ENCODE peak calls at places on chromosomes 4 and X, in five cellular contexts. H is H1, U is mesendoderm, W is IMR-90, R is H9. P is an unnamed sample.

GRCh38 chr4:131006388-131006787 is 1910.4 kb downstream of the C4orf33 start:
- DNase-seq in R (no peak), H (no peak), W (no peak), U (peak), P (no peak)

GRCh38 chr4:188722911-188723310 is 583.7 kb downstream of the TRIML1 start:
- DNase-seq in U (no peak), R (no peak), H (no peak), W (peak), P (no peak)

GRCh38 chr4:157165935-157166334 is 54.6 kb upstream of the GRIA2 start:
- DNase-seq in R (no peak), H (no peak), W (no peak), U (no peak), P (no peak)

GRCh38 chr4:67198757-67199156 is 346.5 kb downstream of the CENPC start:
- DNase-seq in W (no peak), H (no peak), R (peak), U (peak), P (no peak)

GRCh38 chrX:129262912-129263311 is 260.4 kb downstream of the SMARCA1 start:
- DNase-seq in U (peak), W (no peak), R (no peak), H (no peak), P (no peak)

GRCh38 chrX:3346436-3347329 is at the start of gene MXRA5:
- DNase-seq in U (peak), R (peak), H (peak), W (peak), P (peak)

GRCh38 chr4:24836843-24837242 is 41.5 kb downstream of the SOD3 start:
- DNase-seq in R (no peak), U (no peak), W (no peak), H (no peak), P (no peak)

GRCh38 chr4:30950737-30951136 is 230.6 kb downstream of the PCDH7 start:
- DNase-seq in W (no peak), H (no peak), R (no peak), U (no peak), P (no peak)

GRCh38 chr4:119672938-119673337 is 44.3 kb upstream of the PDE5A start:
- DNase-seq in U (no peak), W (no peak), H (no peak), R (no peak), P (no peak)

GRCh38 chr4:169251291-169252235 is 19.2 kb downstream of the SH3RF1 start:
- DNase-seq in U (peak), H (no peak), W (no peak), R (peak), P (no peak)

GRCh38 chr4:128916832-128917231 is 107.3 kb downstream of the JADE1 start:
- DNase-seq in H (no peak), W (no peak), R (no peak), U (no peak), P (no peak)

GRCh38 chr4:126740687-126741086 is 892.1 kb upstream of the INTU start:
- DNase-seq in W (no peak), H (no peak), R (no peak), U (no peak), P (no peak)

GRCh38 chrX:147935156-147935758 is 23.5 kb downstream of the FMR1 start:
- DNase-seq in U (no peak), R (no peak), H (no peak), W (no peak), P (no peak)

GRCh38 chrX:1213971-1214370 is 1.5 kb upstream of the CRLF2 start:
- DNase-seq in R (no peak), H (no peak), U (no peak), W (no peak), P (no peak)

GRCh38 chr4:62571494-62571893 is 1371.4 kb downstream of the ADGRL3 start:
- DNase-seq in U (no peak), W (no peak), R (no peak), H (no peak), P (no peak)

GRCh38 chr4:1112174-1112820 is 1.1 kb downstream of the RNF212 start:
- DNase-seq in W (no peak), U (no peak), R (no peak), H (no peak), P (no peak)

GRCh38 chrX:110509778-110510510 is 151.3 kb downstream of the RTL9 start:
- DNase-seq in H (no peak), U (peak), R (no peak), W (no peak), P (peak)

DNA sequence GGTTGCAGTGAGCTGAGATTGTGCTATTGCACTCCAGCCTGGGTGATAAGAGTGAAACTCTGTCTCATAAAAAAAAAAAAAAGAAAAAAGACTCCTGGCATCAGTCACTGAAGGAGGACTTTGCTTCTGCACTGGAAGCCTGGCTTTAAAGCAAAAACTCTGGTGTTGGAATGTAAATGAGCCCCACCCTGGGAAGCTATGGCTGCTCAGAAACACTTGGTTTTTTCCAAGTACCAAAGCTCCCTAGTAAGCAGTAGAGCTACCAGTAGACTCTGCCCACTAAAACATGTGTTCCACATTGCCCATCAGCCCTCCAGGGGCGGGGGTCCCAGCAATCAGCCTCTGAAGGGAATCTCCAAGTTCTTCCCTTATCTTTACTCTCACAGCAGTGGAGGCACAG is 154.4 kb downstream of the SHROOM3 start:
- DNase-seq in H (no peak), W (peak), R (peak), U (peak), P (no peak)
- H4K8ac ChIP-seq in H (no peak), W (peak), R (no peak), U (no peak), P (no peak)

DNA sequence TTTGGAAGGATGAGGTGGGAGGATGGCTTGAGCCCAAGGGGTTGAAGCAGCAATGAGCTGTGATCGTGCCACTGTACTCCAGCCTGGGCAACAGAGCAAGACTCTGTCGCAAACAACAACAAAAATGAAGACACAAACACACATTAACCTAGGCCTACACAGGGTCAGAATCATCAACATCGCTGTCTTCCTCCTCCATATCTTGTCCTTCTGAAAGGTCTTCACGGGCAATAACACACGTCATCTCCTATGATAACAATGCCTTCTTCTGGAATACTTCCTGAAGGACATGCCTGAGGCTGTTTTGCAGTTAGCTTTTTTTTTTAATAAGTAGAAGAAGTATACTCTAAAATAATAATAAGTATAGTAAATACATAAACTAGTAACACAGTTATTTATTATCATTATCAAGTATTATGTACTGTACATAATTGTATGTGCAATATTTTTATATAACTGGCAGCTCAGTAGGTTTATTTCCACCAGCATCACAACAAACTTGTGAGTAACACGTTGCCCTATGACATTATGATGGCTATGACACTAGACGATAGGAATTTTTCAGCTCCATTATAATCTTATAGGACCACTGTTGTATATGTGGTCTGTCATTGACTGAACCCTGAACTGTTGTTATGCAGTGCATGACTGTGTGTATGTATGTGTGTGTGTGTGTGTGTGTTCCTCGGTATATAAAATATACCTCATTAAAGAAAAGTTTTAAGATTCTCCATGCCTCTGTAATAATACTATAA is 69.2 kb upstream of the MAML3 start:
- DNase-seq in H (no peak), R (no peak), U (no peak), W (peak), P (no peak)
- H2AK5ac ChIP-seq in H (no peak), R (no peak), U (no peak), W (peak), P (no peak)

GRCh38 chrX:39313149-39313548 is 511.9 kb downstream of the MID1IP1 start:
- DNase-seq in U (no peak), R (no peak), W (no peak), H (no peak), P (no peak)

GRCh38 chrX:39309721-39310152 is 508.5 kb downstream of the MID1IP1 start:
- DNase-seq in H (no peak), W (no peak), U (peak), R (no peak), P (no peak)

GRCh38 chrX:39309018-39309620 is 507.9 kb downstream of the MID1IP1 start:
- DNase-seq in R (no peak), U (peak), H (no peak), W (no peak), P (no peak)

GRCh38 chrX:39311646-39312045 is 510.4 kb downstream of the MID1IP1 start:
- DNase-seq in R (no peak), U (no peak), H (no peak), W (no peak), P (no peak)

DNA sequence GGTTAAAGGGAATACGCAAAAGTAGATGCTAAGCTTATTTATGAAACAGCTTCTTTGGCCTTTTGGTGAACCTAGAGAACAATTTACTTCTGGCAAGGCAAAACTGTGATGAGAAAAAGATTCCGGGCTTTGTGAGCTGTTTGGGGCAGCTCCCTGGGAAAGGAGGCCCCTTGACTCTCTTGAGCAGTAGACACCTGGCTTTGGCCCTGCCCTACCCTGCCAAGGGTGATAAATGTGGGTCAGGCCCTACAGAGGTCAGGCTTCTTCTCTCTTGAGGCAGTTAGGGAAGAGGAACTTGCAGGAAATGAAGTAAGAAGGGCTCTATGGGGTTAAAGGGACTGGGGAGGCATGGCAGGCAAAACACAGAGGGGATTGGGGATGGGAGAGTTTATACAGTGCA is 509.7 kb downstream of the MID1IP1 start:
- DNase-seq in H (no peak), U (no peak), W (no peak), R (no peak), P (no peak)
- H2BK120ac ChIP-seq in H (no peak), U (no peak), W (no peak), R (no peak), P (no peak)

GRCh38 chrX:65668362-65669310 is 1.2 kb downstream of the MSN start:
- DNase-seq in W (peak), H (peak), R (peak), U (peak), P (peak)

GRCh38 chrX:65671286-65671685 is 3.8 kb downstream of the MSN start:
- DNase-seq in U (no peak), W (no peak), H (no peak), R (no peak), P (no peak)

GRCh38 chrX:65667157-65667502 is 324 bp upstream of the MSN start:
- DNase-seq in R (no peak), H (no peak), W (no peak), U (no peak), P (no peak)

GRCh38 chrX:65671966-65672365 is 4.5 kb downstream of the MSN start:
- DNase-seq in R (no peak), H (no peak), W (no peak), U (no peak), P (no peak)

GRCh38 chrX:65667503-65668355 is at the start of gene MSN:
- DNase-seq in H (peak), U (peak), R (peak), W (peak), P (peak)
- H4K8ac ChIP-seq in H (peak), U (no peak), R (no peak), W (peak), P (no peak)

GRCh38 chr4:165383757-165384156 is 4.9 kb downstream of the CPE start:
- DNase-seq in R (no peak), H (no peak), U (peak), W (no peak), P (no peak)

GRCh38 chr4:165381821-165382373 is 3.1 kb downstream of the CPE start:
- DNase-seq in U (peak), H (no peak), R (no peak), W (no peak), P (peak)

GRCh38 chr4:165384186-165384585 is 5.4 kb downstream of the CPE start:
- DNase-seq in H (no peak), R (no peak), U (peak), W (no peak), P (no peak)

GRCh38 chr4:165384608-165385007 is 5.8 kb downstream of the CPE start:
- DNase-seq in W (peak), H (no peak), U (peak), R (no peak), P (no peak)

DNA sequence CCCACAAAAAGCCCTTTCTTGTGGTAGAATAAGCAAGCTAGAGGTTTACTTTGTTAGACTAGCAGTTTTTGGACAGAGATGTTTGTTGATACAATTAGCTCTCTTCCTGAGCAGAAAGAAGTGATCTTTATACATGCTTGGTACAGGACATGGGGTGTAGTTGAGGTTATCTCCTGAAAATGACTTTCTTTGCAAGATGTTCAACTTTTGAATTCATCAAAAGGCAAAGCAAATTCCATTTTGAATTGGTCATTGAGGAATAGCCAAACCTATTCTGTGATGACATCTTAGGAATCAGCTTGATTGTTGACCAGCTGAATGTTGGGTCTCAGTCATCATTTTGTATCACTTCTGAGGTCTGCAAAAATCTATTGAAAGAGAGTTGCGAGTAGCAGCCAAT is 3.8 kb downstream of the CPE start:
- DNase-seq in H (no peak), U (no peak), W (no peak), R (no peak), P (no peak)
- H2AK5ac ChIP-seq in H (no peak), U (no peak), W (no peak), R (no peak), P (no peak)

GRCh38 chr4:8506373-8507250 is 66.0 kb downstream of the TRMT44 start:
- DNase-seq in R (peak), H (no peak), U (peak), W (peak), P (peak)
- H2BK120ac ChIP-seq in R (no peak), H (peak), U (no peak), W (no peak), P (peak)

DNA sequence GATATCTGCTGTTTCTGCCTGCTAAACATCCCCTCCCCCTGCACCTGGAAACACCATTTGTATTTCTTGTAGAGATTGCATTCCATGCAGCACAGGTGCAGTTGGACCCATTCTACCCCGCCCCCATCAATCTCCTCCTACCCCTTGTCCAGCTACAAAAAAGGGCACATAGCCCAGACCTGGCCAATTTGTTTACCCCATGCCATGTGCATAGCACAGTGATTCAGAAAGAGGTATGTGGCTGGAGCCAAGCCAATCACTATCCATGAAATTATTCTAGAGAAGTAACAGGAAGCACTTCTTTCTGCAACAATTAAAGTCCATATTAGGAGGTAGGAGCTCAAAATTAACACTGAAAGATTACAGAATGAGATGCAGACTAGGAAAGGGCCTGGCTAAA is 20.2 kb upstream of the TMEM184C start:
- DNase-seq in H (no peak), R (no peak), W (peak), U (no peak), P (no peak)
- H4K8ac ChIP-seq in H (no peak), R (no peak), W (peak), U (no peak), P (peak)

DNA sequence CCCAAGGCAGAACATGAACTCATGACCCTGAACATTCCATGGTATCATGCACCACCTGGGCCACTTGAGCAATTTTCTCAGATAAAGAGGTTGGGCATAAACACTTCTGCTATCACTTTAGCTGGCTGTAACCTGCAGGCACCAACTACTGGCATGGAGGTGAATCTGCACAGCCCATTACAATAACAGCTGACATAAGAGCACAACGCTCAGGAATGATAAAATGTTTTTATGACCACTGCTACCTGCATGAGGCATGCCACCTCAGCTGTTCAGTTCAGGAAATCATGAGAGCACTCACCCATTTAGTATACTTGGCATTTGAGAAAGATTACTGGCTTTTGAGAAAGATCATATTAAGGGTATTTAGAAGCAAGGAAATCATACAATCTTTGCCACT is 85.7 kb upstream of the SPIN4 start:
- DNase-seq in U (no peak), W (no peak), H (no peak), R (no peak), P (no peak)
- H2AK5ac ChIP-seq in U (no peak), W (no peak), H (no peak), R (no peak), P (no peak)

DNA sequence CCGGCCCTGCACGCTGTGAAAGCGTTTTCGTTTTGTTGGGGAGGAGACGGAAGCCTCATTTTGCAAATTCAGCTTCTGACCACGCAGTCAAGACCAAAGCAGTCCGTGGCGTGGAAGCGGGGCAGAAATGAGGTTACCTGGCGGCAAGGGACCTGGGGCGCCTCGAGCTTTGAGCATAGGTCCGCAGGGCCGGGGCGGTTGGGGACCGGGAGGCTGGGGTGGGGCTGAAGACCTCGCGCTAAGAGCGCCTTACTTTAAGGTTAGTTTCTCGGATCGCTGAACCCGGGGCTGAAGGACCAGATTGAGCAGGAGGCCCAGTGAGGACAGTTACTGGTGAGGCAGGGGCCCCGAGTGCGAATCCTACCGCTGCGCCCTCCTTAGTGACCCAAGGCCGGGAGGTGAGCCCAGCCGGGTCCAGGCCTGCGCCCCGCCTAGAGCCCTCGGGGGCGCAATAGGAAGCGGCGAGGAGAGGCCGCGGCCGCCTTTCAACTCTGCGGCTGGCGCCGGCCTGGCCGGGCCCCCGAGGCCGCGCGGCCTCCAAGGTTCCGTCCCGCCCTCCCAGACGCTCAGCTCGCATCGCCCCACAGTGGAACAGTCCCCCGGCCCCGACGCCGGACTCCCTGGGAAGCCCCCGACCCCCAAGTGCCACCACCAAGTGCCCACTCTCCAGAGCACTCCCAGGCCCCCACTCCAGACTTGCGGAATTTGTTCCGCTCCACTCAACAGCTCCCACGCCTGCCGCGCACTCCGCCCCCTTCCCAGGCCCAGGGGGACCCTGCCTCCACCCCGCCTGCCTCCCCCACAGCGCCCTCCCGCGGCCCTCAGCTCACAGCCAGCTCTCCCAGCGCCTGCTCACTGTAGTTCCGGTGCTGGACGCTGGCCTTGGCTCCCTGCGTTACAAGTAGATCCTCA is 7.6 kb downstream of the MSX1 start:
- DNase-seq in H (peak), U (peak), R (peak), W (no peak), P (no peak)
- H2BK120ac ChIP-seq in H (no peak), U (no peak), R (no peak), W (no peak), P (no peak)

P was measured in neuronal stem cell.